ENCODE peak calls at places on chromosomes 5 and 9, in nine cellular contexts. F is nucleus accumbens; C is activated CD4-positive, alpha-beta T cell treated with anti-CD3 and anti-CD28 coated beads, Interleukin-2, amount 50 U/mL, for 48 hours; M is glutamatergic neuron; G is GM12865; A is stimulated activated CD4-positive, alpha-beta T cell treated with anti-CD3 and anti-CD28 coated beads, Interleukin-2, amount 100 ng/mL, for 48 hours; W is CD4-positive, CD25-positive, alpha-beta regulatory T cell; J is Caki2; V is cerebellum. E is an unnamed sample.

GRCh38 chr9:120439147-120439546 is 140.8 kb downstream of the CDK5RAP2 start:
- DNase-seq in J (no peak), G (peak; percentile 13), F (peak; percentile 2), V (peak; percentile 14), W (no peak), C (no peak), A (no peak), M (peak; percentile 31), E (peak; percentile 63)

GRCh38 chr9:29966247-29966646 is 2393.0 kb upstream of the C9orf72 start:
- DNase-seq in W (no peak), G (no peak), V (no peak), A (no peak), M (no peak), F (no peak), C (no peak), J (peak; percentile 39), E (peak; percentile 79)

GRCh38 chr9:135802876-135803419 is 101.0 kb downstream of the KCNT1 start:
- DNase-seq in J (no peak), F (no peak), W (no peak), G (no peak), V (no peak), C (no peak), M (no peak), A (no peak), E (no peak)

GRCh38 chr5:142201471-142201887 is 92.9 kb downstream of the NDFIP1 start:
- DNase-seq in W (no peak), V (no peak), C (no peak), F (no peak), M (no peak), J (no peak), A (no peak), G (no peak), E (peak; percentile 97)

GRCh38 chr5:60334281-60334713 is 365.7 kb downstream of the DEPDC1B start:
- DNase-seq in G (no peak), F (no peak), J (no peak), V (no peak), C (no peak), W (no peak), A (no peak), M (no peak), E (peak; percentile 85)

GRCh38 chr9:109507421-109507838 is 9.3 kb upstream of the PTPN3 start:
- DNase-seq in G (no peak), V (no peak), F (no peak), C (no peak), J (peak; percentile 76), M (no peak), A (no peak), W (no peak), E (peak; percentile 93)

GRCh38 chr5:142432369-142432863 is 107.6 kb upstream of the SPRY4 start:
- DNase-seq in F (no peak), M (no peak), J (no peak), A (no peak), G (no peak), C (peak; percentile 42), V (no peak), W (no peak), E (no peak)

GRCh38 chr5:6586647-6587042 is 46.2 kb downstream of the NSUN2 start:
- DNase-seq in V (no peak), F (no peak), C (no peak), G (no peak), M (no peak), J (no peak), A (no peak), W (no peak), E (no peak)

GRCh38 chr9:136722093-136722968 is 10.0 kb downstream of the DIPK1B start:
- DNase-seq in C (no peak), G (no peak), V (peak; percentile 50), F (no peak), A (no peak), W (no peak), M (no peak), J (no peak), E (no peak)

GRCh38 chr9:128526729-128527128 is 22.2 kb downstream of the GLE1 start:
- DNase-seq in W (no peak), M (no peak), C (no peak), F (no peak), A (no peak), J (no peak), V (no peak), G (no peak), E (no peak)

GRCh38 chr5:73307645-73308346 is 134.8 kb downstream of the TMEM174 start:
- DNase-seq in C (no peak), J (peak; percentile 26), W (no peak), A (no peak), G (no peak), F (no peak), M (no peak), V (no peak), E (no peak)

GRCh38 chr5:132762246-132763000 is 14.6 kb downstream of the SEPTIN8 start:
- DNase-seq in M (no peak), C (no peak), G (no peak), F (no peak), W (no peak), J (no peak), V (no peak), A (no peak), E (no peak)

GRCh38 chr9:80560976-80561375 is 989.2 kb downstream of the TLE4 start:
- DNase-seq in M (no peak), A (no peak), G (no peak), J (no peak), C (no peak), V (no peak), W (no peak), F (no peak), E (no peak)

GRCh38 chr5:14870347-14871083 is 1.1 kb downstream of the ANKH start:
- DNase-seq in G (peak; percentile 61), F (peak; percentile 29), W (peak; percentile 58), A (peak; percentile 49), C (peak; percentile 73), M (peak; percentile 24), J (no peak), V (peak; percentile 56), E (no peak)

GRCh38 chr5:132905938-132906337 is 32.5 kb downstream of the LEAP2 start:
- DNase-seq in G (no peak), M (no peak), A (no peak), F (no peak), W (no peak), J (no peak), V (no peak), C (no peak), E (peak; percentile 74)

GRCh38 chr5:143887901-143888648 is 76.1 kb downstream of the HMHB1 start:
- DNase-seq in V (no peak), G (no peak), F (no peak), C (no peak), J (peak; percentile 30), W (no peak), A (no peak), M (no peak), E (peak; percentile 66)

GRCh38 chr5:170307575-170308465 is 10.2 kb upstream of the LCP2 start:
- DNase-seq in A (no peak), W (no peak), V (no peak), M (no peak), C (no peak), G (peak; percentile 52), J (peak; percentile 81), F (peak; percentile 23), E (peak; percentile 95)

GRCh38 chr9:129258124-129258822 is 80.2 kb upstream of the IER5L start:
- DNase-seq in J (peak; percentile 83), V (peak; percentile 100), M (peak; percentile 98), A (peak; percentile 84), G (peak; percentile 81), F (peak; percentile 94), W (peak; percentile 84), C (peak; percentile 90), E (peak; percentile 94)

GRCh38 chr5:120614512-120614911 is 150.4 kb downstream of the PRR16 start:
- DNase-seq in M (no peak), A (no peak), C (no peak), J (no peak), F (no peak), W (no peak), V (no peak), G (no peak), E (peak; percentile 86)

GRCh38 chr5:93018461-93018860 is 562.6 kb downstream of the NR2F1-AS1 start:
- DNase-seq in V (no peak), C (no peak), F (no peak), J (no peak), M (no peak), G (no peak), A (no peak), W (no peak), E (no peak)

GRCh38 chr9:9950813-9951212 is 662.0 kb downstream of the PTPRD start:
- DNase-seq in C (no peak), G (no peak), M (no peak), W (no peak), F (no peak), V (no peak), A (no peak), J (no peak), E (peak; percentile 5)

GRCh38 chr5:95842955-95843544 is 20.5 kb upstream of the GLRX start:
- DNase-seq in A (peak; percentile 42), C (peak; percentile 74), W (peak; percentile 25), F (peak; percentile 46), V (no peak), M (no peak), G (peak; percentile 90), J (peak; percentile 53), E (peak; percentile 91)

GRCh38 chr5:141816598-141817399 is 61.4 kb downstream of the PCDH1 start:
- DNase-seq in G (no peak), V (no peak), F (no peak), C (no peak), A (no peak), W (no peak), J (no peak), M (no peak), E (no peak)

GRCh38 chr5:123496892-123497291 is 15.1 kb upstream of the CSNK1G3 start:
- DNase-seq in J (no peak), F (no peak), V (no peak), M (no peak), C (peak; percentile 25), G (no peak), A (no peak), W (no peak), E (peak; percentile 60)

GRCh38 chr9:120892177-120892747 is 15.3 kb upstream of the PHF19 start:
- DNase-seq in C (peak; percentile 54), V (no peak), J (no peak), G (peak; percentile 72), M (no peak), W (no peak), A (no peak), F (no peak), E (no peak)

GRCh38 chr5:56737002-56737621 is 78.2 kb upstream of the MAP3K1 start:
- DNase-seq in W (no peak), A (no peak), C (no peak), F (no peak), J (no peak), M (no peak), V (no peak), G (no peak), E (peak; percentile 72)

GRCh38 chr5:171630047-171630669 is 155.5 kb upstream of the SMIM23 start:
- DNase-seq in W (no peak), J (no peak), A (no peak), G (no peak), F (no peak), C (peak; percentile 28), V (no peak), M (peak; percentile 76), E (peak; percentile 65)

GRCh38 chr9:137984005-137984404 is 106.4 kb downstream of the CACNA1B start:
- DNase-seq in A (no peak), G (no peak), W (no peak), M (no peak), C (no peak), V (no peak), F (no peak), J (no peak), E (no peak)

GRCh38 chr5:17400724-17401508 is 97.1 kb upstream of the TAF11L2 start:
- DNase-seq in M (peak; percentile 76), G (no peak), J (no peak), W (no peak), A (no peak), F (no peak), C (no peak), V (no peak), E (no peak)

GRCh38 chr5:42392917-42393316 is 30.3 kb upstream of the GHR start:
- DNase-seq in G (no peak), W (no peak), J (no peak), A (no peak), M (no peak), F (no peak), C (no peak), V (no peak), E (no peak)

GRCh38 chr9:34428325-34428958 is 29.9 kb downstream of the FAM219A start:
- DNase-seq in C (no peak), V (no peak), G (no peak), A (no peak), J (no peak), W (no peak), F (no peak), M (no peak), E (peak; percentile 75)